ENCODE peak calls at places on chromosome 10, in four cellular contexts. L is esophagus squamous epithelium, E is pancreas, K is heart right ventricle. C is an unnamed sample.

GRCh38 chr10:73096041-73096451 is 620 bp downstream of the P4HA1 start:
- DNase-seq in L (peak; percentile 8), K (peak; percentile 54), E (peak; percentile 50), C (peak; percentile 79)

GRCh38 chr10:124249812-124250432 is 156.5 kb upstream of the CHST15 start:
- DNase-seq in E (peak; percentile 22), K (no peak), L (no peak), C (no peak)

GRCh38 chr10:69721690-69722310 is 79.9 kb upstream of the COL13A1 start:
- DNase-seq in L (no peak), K (peak; percentile 88), E (no peak), C (no peak)

GRCh38 chr10:32104622-32105509 is 48.6 kb upstream of the KIF5B start:
- DNase-seq in L (no peak), E (no peak), K (no peak), C (no peak)

GRCh38 chr10:108208732-108209131 is 1044.2 kb upstream of the SORCS1 start:
- DNase-seq in L (no peak), E (no peak), K (no peak), C (no peak)

GRCh38 chr10:114751856-114752255 is 69.7 kb upstream of the FHIP2A start:
- DNase-seq in E (no peak), K (no peak), L (no peak), C (no peak)

GRCh38 chr10:108721874-108722273 is 1201.4 kb downstream of the XPNPEP1 start:
- DNase-seq in E (no peak), L (no peak), K (no peak), C (no peak)

GRCh38 chr10:59865101-59865500 is 41.3 kb downstream of the CCDC6 start:
- DNase-seq in L (no peak), E (peak; percentile 57), K (peak; percentile 40), C (peak; percentile 75)

GRCh38 chr10:114387784-114388183 is 16.5 kb downstream of the AFAP1L2 start:
- DNase-seq in K (no peak), E (no peak), L (no peak), C (no peak)

GRCh38 chr10:66799474-66799873 is 126.4 kb upstream of the LRRTM3 start:
- DNase-seq in E (no peak), L (no peak), K (no peak), C (no peak)

GRCh38 chr10:110774069-110775021 is 97.4 kb upstream of the PDCD4 start:
- DNase-seq in L (no peak), E (no peak), K (no peak), C (no peak)

GRCh38 chr10:3186365-3186764 is 13.8 kb upstream of the PITRM1 start:
- DNase-seq in E (no peak), K (no peak), L (no peak), C (no peak)

GRCh38 chr10:14815681-14816080 is 22.2 kb downstream of the CDNF start:
- DNase-seq in L (no peak), E (no peak), K (no peak), C (no peak)

GRCh38 chr10:115355162-115355760 is 262.1 kb downstream of the ATRNL1 start:
- DNase-seq in E (peak; percentile 32), K (no peak), L (no peak), C (peak; percentile 74)

GRCh38 chr10:69333205-69333604 is 54.9 kb downstream of the HK1 start:
- DNase-seq in L (no peak), E (peak; percentile 33), K (peak; percentile 54), C (peak; percentile 93)

GRCh38 chr10:97914837-97915211 is 65.2 kb downstream of the GOLGA7B start:
- DNase-seq in E (peak; percentile 81), L (no peak), K (peak; percentile 69), C (peak; percentile 85)

GRCh38 chr10:46296629-46297275 is 10.0 kb downstream of the ANTXRL start:
- DNase-seq in K (no peak), E (no peak), L (no peak), C (no peak)

GRCh38 chr10:4807803-4808507 is 18.1 kb upstream of the AKR1E2 start:
- DNase-seq in K (no peak), E (no peak), L (no peak), C (no peak)

GRCh38 chr10:122176232-122176865 is 94.7 kb upstream of the BTBD16 start:
- DNase-seq in L (no peak), K (no peak), E (no peak), C (peak; percentile 61)

GRCh38 chr10:27030060-27030459 is 70.2 kb downstream of the ANKRD26 start:
- DNase-seq in E (no peak), L (no peak), K (no peak), C (no peak)

GRCh38 chr10:96287392-96288105 is 16.2 kb upstream of the BLNK start:
- DNase-seq in E (peak; percentile 72), K (no peak), L (no peak), C (peak; percentile 58)

GRCh38 chr10:8066797-8067196 is 12.3 kb downstream of the GATA3 start:
- DNase-seq in L (no peak), E (no peak), K (no peak), C (no peak)

GRCh38 chr10:17835688-17836087 is 26.5 kb downstream of the MRC1 start:
- DNase-seq in E (no peak), L (no peak), K (no peak), C (peak; percentile 51)

GRCh38 chr10:82551501-82551900 is 676.5 kb downstream of the NRG3 start:
- DNase-seq in L (no peak), E (no peak), K (no peak), C (no peak)

GRCh38 chr10:1465993-1466764 is 271.1 kb downstream of the ADARB2 start:
- DNase-seq in E (no peak), L (no peak), K (no peak), C (no peak)

GRCh38 chr10:88343761-88344484 is 239.2 kb downstream of the RNLS start:
- DNase-seq in K (no peak), E (no peak), L (no peak), C (no peak)

GRCh38 chr10:49365675-49366415 is 30.0 kb downstream of the DRGX start:
- DNase-seq in L (no peak), K (peak; percentile 15), E (no peak), C (no peak)

GRCh38 chr10:31121074-31121685 is 89.5 kb upstream of the ZNF438 start:
- DNase-seq in L (no peak), E (no peak), K (no peak), C (no peak)

GRCh38 chr10:851891-852290 is 79.6 kb downstream of the LARP4B start:
- DNase-seq in E (no peak), K (no peak), L (no peak), C (no peak)

GRCh38 chr10:72226418-72227027 is 10.4 kb upstream of the ASCC1 start:
- DNase-seq in E (no peak), K (no peak), L (no peak), C (no peak)

GRCh38 chr10:96334888-96335526 is 23.8 kb downstream of the OPALIN start:
- DNase-seq in L (no peak), K (peak; percentile 16), E (peak; percentile 21), C (peak; percentile 66)

GRCh38 chr10:44974628-44975431 is 3.8 kb downstream of the DEPP1 start:
- DNase-seq in L (no peak), E (peak; percentile 70), K (peak; percentile 69), C (peak; percentile 74)

GRCh38 chr10:27745719-27746363 is at the start of gene MKX:
- DNase-seq in E (peak; percentile 26), L (no peak), K (no peak), C (no peak)

GRCh38 chr10:126350216-126350992 is 37.9 kb downstream of the ADAM12 start:
- DNase-seq in E (no peak), L (no peak), K (no peak), C (no peak)

GRCh38 chr10:2202401-2202800 is 465.1 kb upstream of the ADARB2 start:
- DNase-seq in K (no peak), E (no peak), L (no peak), C (no peak)

GRCh38 chr10:114315566-114316420 is 76.7 kb downstream of the VWA2 start:
- DNase-seq in L (no peak), K (no peak), E (no peak), C (no peak)

GRCh38 chr10:22453948-22454347 is 108.7 kb downstream of the SPAG6 start:
- DNase-seq in L (no peak), K (no peak), E (no peak), C (no peak)

GRCh38 chr10:75972494-75973276 is 541.3 kb downstream of the LRMDA start:
- DNase-seq in E (no peak), L (no peak), K (no peak), C (no peak)

GRCh38 chr10:12540341-12540781 is 191.0 kb downstream of the CAMK1D start:
- DNase-seq in E (no peak), L (no peak), K (no peak), C (no peak)

GRCh38 chr10:125013529-125013872 is 71.6 kb downstream of the ZRANB1 start:
- DNase-seq in L (no peak), E (no peak), K (no peak), C (no peak)

GRCh38 chr10:51063659-51064535 is 10.4 kb upstream of the PRKG1 start:
- DNase-seq in L (no peak), E (no peak), K (no peak), C (no peak)
- TF ChIP-seq CTCF in L (peak; percentile 54), E (no peak), K (peak; percentile 58), C (peak; percentile 73)

DNA sequence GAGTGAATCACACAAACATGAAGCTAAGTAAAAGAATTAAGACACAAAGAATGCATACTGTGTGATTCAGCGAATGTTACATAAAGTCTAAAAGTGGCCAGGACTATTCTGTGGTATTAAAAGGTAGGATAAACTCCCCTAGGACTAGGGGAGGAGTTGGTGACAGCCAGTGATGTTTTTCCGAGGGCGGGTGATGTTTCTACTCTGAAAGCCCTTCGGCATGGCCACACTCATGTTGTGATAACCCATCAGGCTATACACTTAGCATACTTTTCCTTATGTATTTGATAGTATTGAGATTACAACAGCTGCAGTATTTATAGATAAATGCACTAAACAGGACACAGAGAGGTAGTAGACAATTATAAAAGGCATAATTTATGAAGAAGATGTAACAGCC is 15.8 kb upstream of the CYP2E1 start:
- DNase-seq in K (no peak), L (no peak), E (no peak), C (no peak)
- H3K9me3 ChIP-seq in K (no peaks in the 10 kb centered on the region), L (no peaks in the 10 kb centered on the region), E (no peaks in the 10 kb centered on the region), C (peaks cover 5% of the 10 kb centered on the region)

DNA sequence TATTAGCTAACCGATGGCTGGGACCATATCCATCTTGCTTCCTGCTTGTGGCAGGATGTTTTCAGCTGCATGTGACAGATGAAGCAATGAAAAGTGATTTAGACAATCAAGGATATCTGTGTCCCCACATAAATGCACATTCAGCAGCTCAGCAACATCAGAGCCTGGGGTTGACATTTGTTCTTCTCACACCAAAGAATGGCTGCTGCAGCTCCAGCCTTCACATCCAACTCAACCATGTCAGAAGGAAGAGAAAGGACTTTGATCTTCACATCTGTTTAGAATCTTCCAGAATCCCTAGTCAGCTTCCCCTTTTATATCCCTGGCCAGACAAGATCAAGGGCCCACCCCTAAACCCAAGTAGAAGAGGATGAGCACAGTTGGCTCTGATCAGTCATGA is 11.9 kb upstream of the FRMPD2 start:
- DNase-seq in L (no peak), E (no peak), K (no peak), C (no peak)
- H3K27me3 ChIP-seq in L (peaks cover 15% of the 10 kb centered on the region), E (no peaks in the 10 kb centered on the region), K (no peaks in the 10 kb centered on the region), C (no peaks in the 10 kb centered on the region)

GRCh38 chr10:29482591-29483421 is 152.0 kb downstream of the SVIL start:
- DNase-seq in K (no peak), L (no peak), E (no peak), C (no peak)
- TF ChIP-seq CTCF in K (no peak), L (no peak), E (no peak), C (no peak)